ENCODE peak calls at places on chromosomes 2 and 18, in seven cellular contexts. Y is HFFc6, V is neural crest cell, B is H1, U is OCI-LY7, S is fibroblast of lung, N is epithelial cell of esophagus. D is an unnamed sample.

GRCh38 chr2:230877737-230878598 is 13.2 kb downstream of the ITM2C start:
- DNase-seq in B (no peak), S (no peak), V (no peak), U (no peak), N (no peak), Y (no peak), D (no peak)

GRCh38 chr2:60271096-60271495 is 282.4 kb downstream of the BCL11A start:
- DNase-seq in U (no peak), V (no peak), S (no peak), N (no peak), B (no peak), Y (no peak), D (no peak)

GRCh38 chr2:110101280-110101844 is 14.3 kb downstream of the MALL start:
- DNase-seq in Y (peak), S (peak), V (no peak), N (peak), B (no peak), U (no peak), D (peak)

GRCh38 chr2:125721072-125721721 is 934.8 kb upstream of the GYPC start:
- DNase-seq in S (no peak), Y (no peak), V (no peak), N (no peak), B (no peak), U (no peak), D (no peak)

GRCh38 chr2:157871415-157871814 is 4.7 kb downstream of the ACVR1 start:
- DNase-seq in Y (no peak), U (no peak), V (no peak), S (peak), B (no peak), N (no peak), D (no peak)

GRCh38 chr2:86476092-86476491 is 34.9 kb downstream of the KDM3A start:
- DNase-seq in B (no peak), N (no peak), U (no peak), S (peak), Y (peak), V (no peak), D (peak)

GRCh38 chr2:166610180-166610919 is 116.3 kb upstream of the SCN7A start:
- DNase-seq in B (peak), Y (no peak), N (no peak), S (peak), V (no peak), U (no peak), D (no peak)

GRCh38 chr2:99512081-99512480 is 22.3 kb upstream of the REV1 start:
- DNase-seq in V (no peak), Y (no peak), S (no peak), N (no peak), U (no peak), B (no peak), D (no peak)

GRCh38 chr2:185736210-185736609 is 2.4 kb upstream of the FSIP2 start:
- DNase-seq in Y (no peak), S (no peak), V (no peak), B (no peak), U (no peak), N (no peak), D (no peak)

GRCh38 chr18:27844416-27844792 is 332.5 kb downstream of the CDH2 start:
- DNase-seq in U (no peak), S (peak), N (no peak), V (no peak), B (no peak), Y (peak), D (no peak)

GRCh38 chr18:79664525-79665125 is 15.0 kb upstream of the CTDP1 start:
- DNase-seq in B (no peak), S (peak), U (no peak), Y (peak), V (no peak), N (peak), D (peak)

GRCh38 chr2:15889800-15890498 is 50.4 kb upstream of the MYCN start:
- DNase-seq in S (no peak), Y (no peak), U (no peak), B (no peak), N (no peak), V (no peak), D (no peak)

GRCh38 chr2:156470975-156471583 is 34.9 kb downstream of the GPD2 start:
- DNase-seq in S (no peak), N (no peak), V (no peak), B (no peak), Y (no peak), U (no peak), D (no peak)

GRCh38 chr18:75253043-75253442 is 42.4 kb downstream of the TSHZ1 start:
- DNase-seq in U (no peak), N (no peak), Y (no peak), S (no peak), B (no peak), V (no peak), D (no peak)

GRCh38 chr2:220575963-220576362 is 948.5 kb downstream of the SLC4A3 start:
- DNase-seq in N (no peak), Y (no peak), U (no peak), V (no peak), B (no peak), S (peak), D (no peak)

GRCh38 chr2:220579452-220579851 is 952.0 kb downstream of the SLC4A3 start:
- DNase-seq in Y (no peak), N (no peak), B (no peak), V (no peak), U (no peak), S (no peak), D (no peak)

GRCh38 chr2:220585241-220585640 is 957.8 kb downstream of the SLC4A3 start:
- DNase-seq in B (no peak), Y (no peak), N (no peak), S (peak), V (no peak), U (no peak), D (no peak)

GRCh38 chr2:220580113-220580512 is 952.7 kb downstream of the SLC4A3 start:
- DNase-seq in U (no peak), S (no peak), V (no peak), B (no peak), N (no peak), Y (no peak), D (no peak)
- TF ChIP-seq CTCF in U (no peak), S (no peak), V (no peak), B (no peak), N (no peak), Y (no peak), D (no peak)

DNA sequence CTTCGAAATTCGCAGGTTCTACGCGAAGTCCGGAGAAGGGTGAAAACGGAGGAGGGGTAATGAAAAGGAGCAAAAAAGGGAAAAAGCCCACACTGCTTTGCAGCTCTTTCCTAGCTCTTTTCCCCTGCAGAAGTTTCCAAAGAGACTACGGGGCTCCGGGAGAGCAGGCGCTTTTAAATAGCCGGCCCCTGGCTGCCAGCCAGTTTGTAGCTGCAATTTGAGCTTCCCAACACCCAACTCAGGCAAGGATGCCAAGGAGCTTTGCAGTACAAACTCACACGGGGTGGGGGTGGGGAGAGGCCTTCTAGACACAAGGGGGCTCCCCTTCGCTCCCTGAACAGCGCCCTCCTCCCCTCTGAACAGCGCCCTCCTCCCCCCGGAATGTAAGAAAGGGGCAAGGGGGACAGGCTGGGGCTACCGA is at the start of gene IGFBP5:
- DNase-seq in N (peak), S (peak), Y (peak), B (peak), V (peak), U (no peak), D (peak)
- TF ChIP-seq CTCF in N (no peak), S (peak), Y (peak), B (peak), V (peak), U (no peak), D (peak)

GRCh38 chr18:43830905-43831304 is 553.6 kb upstream of the SYT4 start:
- DNase-seq in B (no peak), U (no peak), V (no peak), Y (no peak), S (peak), N (no peak), D (no peak)

GRCh38 chr18:43826215-43826614 is 548.9 kb upstream of the SYT4 start:
- DNase-seq in B (no peak), N (no peak), V (no peak), U (no peak), Y (no peak), S (no peak), D (no peak)

GRCh38 chr18:43830303-43830702 is 553.0 kb upstream of the SYT4 start:
- DNase-seq in N (no peak), V (no peak), U (no peak), Y (no peak), B (no peak), S (no peak), D (no peak)
- TF ChIP-seq CTCF in N (no peak), V (no peak), U (no peak), Y (no peak), B (no peak), S (no peak), D (no peak)

GRCh38 chr2:173752152-173752551 is 213.0 kb downstream of the SP3 start:
- DNase-seq in U (peak), V (no peak), S (peak), N (peak), B (no peak), Y (no peak), D (no peak)
- TF ChIP-seq CTCF in U (peak), V (peak), S (peak), N (peak), B (peak), Y (peak), D (peak)

DNA sequence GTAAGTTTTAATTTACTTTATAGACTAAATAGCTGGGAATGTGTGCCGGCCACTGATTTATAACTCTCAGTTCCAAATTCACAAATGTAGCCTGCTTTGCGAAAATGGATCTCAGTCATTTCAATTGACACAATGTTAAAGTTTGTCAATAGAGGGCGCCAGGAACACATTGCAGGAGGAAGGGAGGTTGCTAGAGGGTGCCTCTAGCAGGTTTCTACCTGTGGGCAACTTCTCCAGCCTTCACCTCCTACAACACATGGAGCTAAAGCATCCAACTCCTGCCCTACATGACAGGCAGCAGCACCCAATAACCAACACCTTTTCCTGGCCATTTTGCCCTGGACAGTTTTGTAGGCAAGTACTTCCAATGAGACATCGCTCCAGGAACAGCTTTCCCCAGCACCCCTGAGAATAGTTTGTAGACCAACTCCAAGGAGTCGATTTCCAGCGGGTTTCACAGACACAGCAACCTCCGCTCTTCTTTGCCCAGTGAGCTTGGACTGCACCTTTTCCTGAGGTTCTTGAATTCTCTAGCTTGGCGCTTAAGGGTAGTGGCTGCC is 784.8 kb upstream of the CDH2 start:
- DNase-seq in S (peak), B (peak), U (peak), V (peak), Y (peak), N (peak), D (peak)
- TF ChIP-seq CTCF in S (peak), B (peak), U (peak), V (peak), Y (peak), N (peak), D (peak)

GRCh38 chr18:37381554-37381953 is 184.0 kb downstream of the CELF4 start:
- DNase-seq in S (no peak), N (no peak), B (no peak), Y (no peak), V (no peak), U (no peak), D (no peak)

GRCh38 chr18:37383036-37383788 is 182.4 kb downstream of the CELF4 start:
- DNase-seq in B (no peak), S (no peak), U (no peak), Y (peak), V (no peak), N (no peak), D (no peak)

GRCh38 chr18:37375181-37375580 is 190.4 kb downstream of the CELF4 start:
- DNase-seq in S (no peak), B (no peak), Y (no peak), N (no peak), U (no peak), V (no peak), D (no peak)

GRCh38 chr18:37380546-37381110 is 185.0 kb downstream of the CELF4 start:
- DNase-seq in B (no peak), S (no peak), V (no peak), N (no peak), Y (no peak), U (no peak), D (no peak)

DNA sequence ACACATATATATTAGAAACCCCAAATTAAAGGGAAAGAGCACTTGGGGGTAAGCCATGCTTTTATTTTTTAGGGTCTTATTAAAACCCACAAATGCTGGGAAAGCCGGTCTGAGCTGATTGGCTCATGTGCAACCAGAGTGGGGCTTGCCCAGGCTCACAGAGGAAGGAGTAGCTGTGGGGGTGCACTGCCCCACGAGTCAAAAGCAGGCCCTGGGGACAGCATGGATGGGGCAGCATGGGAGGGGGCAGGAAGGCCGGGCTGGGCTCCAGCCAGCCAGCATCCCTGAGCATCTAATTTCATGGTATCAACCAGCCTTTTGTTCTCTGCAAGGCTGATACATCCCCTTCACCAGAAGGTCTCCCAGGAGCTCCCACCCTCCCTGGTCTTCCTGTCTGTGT is 187.0 kb downstream of the CELF4 start:
- DNase-seq in N (no peak), B (no peak), Y (no peak), V (no peak), S (no peak), U (no peak), D (no peak)
- TF ChIP-seq CTCF in N (no peak), B (no peak), Y (no peak), V (no peak), S (no peak), U (no peak), D (no peak)

DNA sequence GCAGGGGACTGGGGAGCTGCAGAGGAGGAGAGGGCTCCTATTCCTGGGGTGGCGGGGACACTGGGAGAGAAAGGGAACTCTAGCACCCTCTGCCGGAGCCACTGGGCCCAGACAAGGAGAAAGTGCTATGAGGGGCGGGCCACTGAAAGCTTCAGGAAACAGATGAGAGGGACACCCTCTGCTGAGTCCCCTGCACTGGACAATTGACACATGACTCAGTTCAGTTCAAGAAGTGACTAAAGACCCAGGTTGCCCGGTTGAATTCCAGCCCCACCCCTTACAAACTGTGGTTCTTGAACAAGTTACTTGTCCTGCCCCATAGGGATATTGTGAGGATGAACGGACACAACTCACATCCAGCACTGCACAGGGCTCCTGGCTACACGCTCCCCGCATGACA is 5.0 kb downstream of the RUFY4 start:
- DNase-seq in Y (peak), B (peak), N (peak), U (peak), V (peak), S (peak), D (no peak)
- TF ChIP-seq CTCF in Y (peak), B (peak), N (peak), U (peak), V (peak), S (peak), D (peak)

GRCh38 chr2:101776172-101777043 is 78.9 kb downstream of the MAP4K4 start:
- DNase-seq in B (no peak), Y (no peak), N (no peak), V (no peak), S (no peak), U (no peak), D (no peak)
- TF ChIP-seq CTCF in B (peak), Y (no peak), N (peak), V (peak), S (peak), U (no peak), D (peak)

GRCh38 chr2:241573741-241574140 is 15.2 kb downstream of the BOK start:
- DNase-seq in N (no peak), B (no peak), V (no peak), Y (no peak), U (no peak), S (no peak), D (no peak)

GRCh38 chr2:241577413-241578122 is 19.0 kb downstream of the BOK start:
- DNase-seq in S (peak), B (no peak), N (no peak), Y (no peak), U (no peak), V (no peak), D (peak)

GRCh38 chr2:241574911-241575623 is 16.5 kb downstream of the BOK start:
- DNase-seq in U (no peak), S (no peak), N (no peak), V (no peak), Y (no peak), B (no peak), D (no peak)

GRCh38 chr2:241575624-241576292 is 17.2 kb downstream of the BOK start:
- DNase-seq in U (no peak), S (no peak), N (no peak), Y (no peak), V (no peak), B (no peak), D (no peak)

GRCh38 chr2:241576293-241576654 is 17.7 kb downstream of the BOK start:
- DNase-seq in U (no peak), Y (no peak), N (no peak), V (no peak), B (no peak), S (no peak), D (no peak)
- TF ChIP-seq CTCF in U (no peak), Y (no peak), N (no peak), V (no peak), B (peak), S (no peak), D (no peak)

DNA sequence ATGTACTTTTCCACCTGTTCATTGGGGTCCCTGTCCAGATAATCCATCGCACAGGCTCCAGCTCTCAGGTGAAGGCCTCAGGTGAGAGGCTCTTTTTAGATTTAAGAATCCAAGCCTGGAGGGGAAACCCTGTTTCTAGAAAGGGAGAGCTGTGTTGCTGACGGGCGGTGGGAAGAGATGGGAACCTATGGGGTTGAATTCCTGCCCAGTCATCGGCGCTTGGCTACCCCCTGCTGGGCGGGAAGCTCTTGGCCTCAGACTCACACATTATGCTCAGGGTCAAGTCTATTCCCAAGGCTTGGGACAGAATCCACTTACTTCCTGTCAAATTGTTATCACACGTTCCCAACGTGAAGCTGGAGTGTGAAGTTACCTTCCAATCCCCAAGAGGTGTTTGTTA is 181.9 kb upstream of the ETAA1 start:
- DNase-seq in U (no peak), S (peak), N (peak), Y (peak), V (peak), B (peak), D (peak)
- TF ChIP-seq CTCF in U (peak), S (peak), N (peak), Y (peak), V (peak), B (peak), D (peak)

D was measured in AG04450.